ENCODE peak calls at places on chromosomes 3 and 15, in six cellular contexts. B is neuronal stem cell, H is H1, M is IMR-90, V is trophoblast cell, Q is mesenchymal stem cell. A is an unnamed sample.

GRCh38 chr3:49661281-49661680 is 12.9 kb upstream of the APEH start:
- DNase-seq in V (no peak), B (no peak), M (no peak), Q (no peak), H (no peak), A (no peak)

GRCh38 chr3:127589600-127590281 is 792 bp downstream of the TPRA1 start:
- DNase-seq in B (no peak), Q (peak), H (no peak), M (no peak), V (no peak), A (no peak)

GRCh38 chr3:58464875-58465274 is 27.0 kb upstream of the KCTD6 start:
- DNase-seq in M (no peak), Q (no peak), H (no peak), B (no peak), V (no peak), A (no peak)

GRCh38 chr15:96331942-96332853 is 1.7 kb downstream of the NR2F2 start:
- DNase-seq in M (no peak), B (peak), V (peak), Q (peak), H (no peak), A (peak)

GRCh38 chr3:146814601-146815315 is 209.6 kb upstream of the PLSCR5 start:
- DNase-seq in B (no peak), Q (peak), M (peak), V (peak), H (no peak), A (no peak)

GRCh38 chr15:77569647-77570186 is 63.0 kb downstream of the LINGO1 start:
- DNase-seq in Q (peak), V (no peak), B (no peak), H (no peak), M (no peak), A (no peak)

GRCh38 chr3:50322386-50323091 is at the start of gene HYAL2:
- DNase-seq in V (no peak), H (no peak), B (no peak), M (no peak), Q (no peak), A (peak)

GRCh38 chr15:96783746-96784145 is 453.2 kb downstream of the NR2F2 start:
- DNase-seq in M (no peak), V (no peak), Q (no peak), H (no peak), B (no peak), A (no peak)

GRCh38 chr3:908839-909238 is 184.0 kb upstream of the CNTN6 start:
- DNase-seq in V (no peak), M (no peak), B (peak), H (no peak), Q (no peak), A (peak)

GRCh38 chr3:32850226-32850625 is 32.4 kb downstream of the TRIM71 start:
- DNase-seq in Q (peak), V (no peak), H (no peak), B (no peak), M (no peak), A (no peak)

GRCh38 chr3:102481050-102481449 is 46.2 kb downstream of the ZPLD1 start:
- DNase-seq in H (no peak), Q (no peak), M (no peak), V (peak), B (no peak), A (no peak)

GRCh38 chr3:152607179-152607578 is 227.8 kb upstream of the P2RY1 start:
- DNase-seq in V (no peak), M (no peak), Q (no peak), B (no peak), H (no peak), A (no peak)

GRCh38 chr3:30924763-30925162 is 30.3 kb upstream of the GADL1 start:
- DNase-seq in Q (no peak), H (no peak), M (peak), B (no peak), V (no peak), A (no peak)

GRCh38 chr3:25724948-25725645 is 58.1 kb downstream of the NGLY1 start:
- DNase-seq in V (peak), M (no peak), B (no peak), Q (no peak), H (no peak), A (no peak)

GRCh38 chr15:66644815-66645345 is 57.2 kb upstream of the SMAD6 start:
- DNase-seq in V (no peak), B (no peak), H (no peak), M (peak), Q (peak), A (no peak)

GRCh38 chr15:100373037-100373896 is 31.5 kb upstream of the ADAMTS17 start:
- DNase-seq in M (no peak), Q (no peak), H (no peak), B (no peak), V (no peak), A (peak)

GRCh38 chr15:89679221-89679620 is at the start of gene PLIN1:
- DNase-seq in H (no peak), Q (no peak), B (no peak), M (no peak), V (no peak), A (no peak)

GRCh38 chr3:66181764-66182163 is 39.0 kb upstream of the SLC25A26 start:
- DNase-seq in B (no peak), V (no peak), Q (no peak), H (no peak), M (no peak), A (no peak)

GRCh38 chr15:91549581-91549980 is 303.9 kb upstream of the SLCO3A1 start:
- DNase-seq in V (no peak), B (no peak), H (no peak), M (no peak), Q (no peak), A (no peak)

GRCh38 chr15:91555307-91555706 is 298.2 kb upstream of the SLCO3A1 start:
- DNase-seq in H (peak), M (peak), V (no peak), Q (no peak), B (no peak), A (peak)

GRCh38 chr15:91548588-91548987 is 304.9 kb upstream of the SLCO3A1 start:
- DNase-seq in B (no peak), H (no peak), V (no peak), M (peak), Q (no peak), A (no peak)

GRCh38 chr15:91553455-91553854 is 300.1 kb upstream of the SLCO3A1 start:
- DNase-seq in B (no peak), H (no peak), Q (no peak), V (no peak), M (no peak), A (no peak)

DNA sequence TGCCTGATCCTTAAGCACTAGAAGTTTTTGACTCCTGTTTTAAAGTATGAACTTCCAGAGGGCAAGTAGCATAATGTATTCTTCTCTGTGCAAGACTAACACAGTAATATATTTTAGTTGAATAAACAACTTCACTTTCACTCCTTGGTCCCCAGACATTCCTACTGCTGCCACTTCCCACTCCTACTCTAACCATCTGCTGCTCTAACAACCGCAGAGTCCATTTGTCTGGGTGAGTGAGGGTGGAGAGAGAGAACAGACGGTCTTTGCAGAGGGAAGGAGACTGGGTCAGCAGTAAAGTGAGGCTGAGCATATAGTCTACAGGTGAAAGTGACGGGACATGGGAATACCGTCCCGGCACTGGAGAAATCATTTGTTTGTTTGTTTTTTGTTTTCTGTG is 301.0 kb upstream of the SLCO3A1 start:
- DNase-seq in B (no peak), Q (no peak), M (no peak), H (no peak), V (no peak), A (no peak)
- H3K14ac ChIP-seq in B (no peak), Q (no peak), M (no peak), H (no peak), V (no peak), A (no peak)

GRCh38 chr15:80711886-80712285 is 16.8 kb downstream of the ABHD17C start:
- DNase-seq in V (peak), Q (no peak), M (no peak), H (no peak), B (no peak), A (no peak)
- H3K14ac ChIP-seq in V (no peak), Q (no peak), M (no peak), H (no peak), B (no peak), A (no peak)

GRCh38 chr15:32123473-32123872 is 93.2 kb downstream of the CHRNA7 start:
- DNase-seq in Q (no peak), B (no peak), H (no peak), M (no peak), V (no peak), A (no peak)

GRCh38 chr15:32119694-32120330 is 89.5 kb downstream of the CHRNA7 start:
- DNase-seq in B (no peak), V (no peak), Q (no peak), M (no peak), H (no peak), A (no peak)

GRCh38 chr15:32119286-32119685 is 89.0 kb downstream of the CHRNA7 start:
- DNase-seq in V (no peak), Q (no peak), H (no peak), B (no peak), M (no peak), A (no peak)

GRCh38 chr15:32122013-32122412 is 91.7 kb downstream of the CHRNA7 start:
- DNase-seq in Q (no peak), B (no peak), M (no peak), H (no peak), V (no peak), A (no peak)

DNA sequence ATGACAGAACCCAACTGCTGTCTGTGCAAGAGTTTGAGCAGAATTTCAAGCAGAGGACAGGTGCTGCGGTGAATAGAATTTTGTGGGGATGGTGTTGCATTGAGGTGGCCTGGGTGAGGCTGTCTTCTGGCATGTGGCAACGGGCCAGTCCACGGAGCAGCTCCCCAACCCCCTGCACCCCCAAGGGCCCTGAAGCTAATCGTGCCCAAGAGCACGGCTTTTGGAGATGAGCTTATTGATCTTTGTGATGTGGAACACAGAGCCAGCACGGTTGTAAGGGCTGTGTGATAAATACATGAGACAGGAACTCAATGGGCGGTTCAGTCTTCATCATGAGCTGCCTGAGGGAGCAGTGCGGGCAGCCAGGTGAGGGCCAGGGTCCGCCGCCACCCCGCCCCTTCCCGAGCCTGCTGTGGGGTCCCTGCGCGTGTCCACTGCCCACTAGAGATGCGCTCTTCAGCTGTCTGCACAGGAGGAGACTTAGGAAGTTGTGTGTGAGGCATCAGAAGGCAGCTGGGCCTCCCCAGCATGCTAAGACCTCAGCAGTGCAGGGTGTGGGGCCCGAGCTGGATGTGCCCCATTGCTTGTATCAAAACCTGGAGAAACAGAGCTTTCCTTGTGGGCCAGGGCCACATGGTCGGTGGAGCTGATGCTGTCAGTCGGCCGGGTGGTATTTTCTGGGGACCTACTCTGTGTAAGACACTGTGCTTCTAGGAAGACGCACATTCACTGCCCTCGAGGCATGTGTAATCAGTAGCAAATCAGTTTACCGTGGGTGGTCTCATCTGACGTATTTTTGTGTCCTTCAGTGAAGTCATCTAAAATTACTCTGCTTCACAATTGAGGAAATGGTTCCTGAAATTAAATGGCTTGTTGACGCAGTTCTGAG is 90.5 kb downstream of the CHRNA7 start:
- DNase-seq in V (no peak), Q (no peak), B (no peak), M (no peak), H (no peak), A (no peak)
- H3K14ac ChIP-seq in V (no peak), Q (no peak), B (no peak), M (no peak), H (no peak), A (peak)

DNA sequence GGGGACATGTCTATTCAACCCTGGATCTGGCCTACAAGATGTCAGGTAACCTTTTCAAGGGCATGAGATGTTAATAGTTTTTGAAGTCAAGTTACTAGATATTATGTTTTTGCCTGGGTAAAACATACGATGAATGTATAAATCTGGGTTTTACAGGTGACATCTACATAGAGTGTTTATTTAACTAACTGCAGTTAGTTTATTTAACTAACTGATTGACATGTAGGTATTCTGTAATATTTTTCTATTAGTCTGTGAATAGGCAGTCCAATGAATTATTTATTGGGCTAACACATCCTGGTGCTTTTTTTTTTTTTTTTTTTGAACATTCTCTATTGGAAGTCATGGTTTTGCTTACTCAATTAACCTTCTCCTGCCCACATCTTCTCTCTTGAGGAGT is 38.7 kb upstream of the TNIK start:
- DNase-seq in M (no peak), Q (no peak), V (no peak), B (no peak), H (no peak), A (no peak)
- H3K14ac ChIP-seq in M (no peak), Q (no peak), V (no peak), B (no peak), H (no peak), A (no peak)

GRCh38 chr15:51131596-51132290 is 37.0 kb upstream of the TNFAIP8L3 start:
- DNase-seq in B (no peak), Q (no peak), M (no peak), V (no peak), H (no peak), A (no peak)

GRCh38 chr15:51126842-51127241 is 32.1 kb upstream of the TNFAIP8L3 start:
- DNase-seq in Q (no peak), V (no peak), B (no peak), M (no peak), H (no peak), A (no peak)

GRCh38 chr15:51130344-51130743 is 35.6 kb upstream of the TNFAIP8L3 start:
- DNase-seq in V (no peak), Q (no peak), H (no peak), B (no peak), M (no peak), A (no peak)

GRCh38 chr15:51128701-51129100 is 34.0 kb upstream of the TNFAIP8L3 start:
- DNase-seq in H (no peak), V (no peak), B (no peak), M (peak), Q (no peak), A (no peak)

DNA sequence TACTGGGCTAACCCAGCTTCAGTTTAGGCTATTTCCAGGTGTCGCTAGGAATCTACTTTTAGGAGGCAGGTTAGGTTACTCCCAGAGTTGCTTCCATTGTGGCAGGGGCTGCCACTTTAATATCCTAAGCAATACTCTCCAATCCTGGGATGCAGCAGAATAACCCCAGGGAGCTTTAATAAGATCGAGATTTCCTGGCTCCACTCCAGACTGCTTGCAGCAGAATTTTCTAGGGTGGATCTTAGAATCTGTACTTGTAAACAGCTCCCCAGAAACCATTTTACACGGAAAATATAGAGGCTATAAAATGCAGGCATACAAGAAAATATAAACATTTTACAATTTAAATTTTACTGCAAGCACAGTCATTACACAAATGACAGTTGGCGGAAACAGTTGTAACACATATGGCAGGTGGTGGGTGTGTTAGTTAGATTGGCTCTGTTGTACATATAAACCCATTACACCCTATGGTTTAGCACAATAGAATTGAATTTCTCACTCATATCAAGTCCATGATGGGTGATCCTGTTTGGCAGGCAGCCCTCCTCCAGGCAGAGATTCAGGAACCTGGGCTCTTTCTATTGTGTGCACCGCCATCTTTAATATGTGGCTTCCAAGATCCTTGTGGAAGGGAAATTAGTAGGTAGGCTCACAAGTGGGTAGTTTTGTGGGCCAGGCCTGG is 34.9 kb upstream of the TNFAIP8L3 start:
- DNase-seq in M (no peak), V (no peak), Q (no peak), B (no peak), H (no peak), A (no peak)
- H3K14ac ChIP-seq in M (no peak), V (no peak), Q (no peak), B (no peak), H (no peak), A (no peak)

GRCh38 chr15:60514261-60514881 is 35.4 kb upstream of the ICE2 start:
- DNase-seq in M (no peak), Q (no peak), H (no peak), V (no peak), B (no peak), A (no peak)
- H3K14ac ChIP-seq in M (no peak), Q (no peak), H (no peak), V (no peak), B (no peak), A (no peak)

GRCh38 chr3:138940446-138940845 is 6.5 kb downstream of the FOXL2 start:
- DNase-seq in M (no peak), H (no peak), Q (no peak), V (no peak), B (no peak), A (no peak)
- H3K14ac ChIP-seq in M (no peak), H (no peak), Q (no peak), V (no peak), B (no peak), A (no peak)

DNA sequence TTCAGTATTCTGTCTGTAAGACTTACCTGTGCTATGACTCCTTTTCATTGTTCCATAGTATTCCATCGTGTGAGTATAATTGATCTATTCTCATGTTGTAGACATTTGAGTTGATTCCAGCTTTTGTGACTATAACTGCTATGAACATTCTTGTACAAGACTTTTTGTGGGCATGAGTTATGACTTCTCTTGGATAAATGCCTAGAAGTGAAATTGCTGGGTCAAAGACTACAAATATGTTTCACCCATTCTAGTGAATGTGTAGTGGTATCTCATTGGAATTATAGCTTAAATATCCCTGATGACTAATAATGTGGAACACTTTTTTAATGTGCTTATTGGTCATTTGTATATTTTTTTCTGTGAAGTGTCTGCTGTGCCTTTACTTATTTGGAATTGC is 27.6 kb upstream of the NPHP3 start:
- DNase-seq in H (no peak), B (no peak), Q (no peak), V (no peak), M (peak), A (no peak)
- H3K14ac ChIP-seq in H (no peak), B (no peak), Q (no peak), V (no peak), M (no peak), A (no peak)

A was measured in H9.